ENCODE peak calls at places on chromosomes 12 and 14, in seven cellular contexts. D is naive thymus-derived CD8-positive, alpha-beta T cell; Q is nephron progenitor cell; X is DMS53; U is SK-N-DZ; B is cerebellar nuclear complex; S is CD4-positive, alpha-beta memory T cell. A is an unnamed sample.

GRCh38 chr12:100200450-100201181 is at the start of gene ACTR6:
- DNase-seq in D (peak), Q (peak), X (peak), U (peak), B (peak), S (peak), A (peak)

GRCh38 chr12:78403681-78404080 is 460.9 kb upstream of the SYT1 start:
- DNase-seq in D (no peak), Q (no peak), X (no peak), U (peak), B (no peak), S (no peak), A (no peak)

GRCh38 chr12:115504241-115504941 is 773.1 kb downstream of the MED13L start:
- DNase-seq in D (no peak), Q (no peak), X (no peak), U (no peak), B (no peak), S (no peak), A (no peak)

GRCh38 chr14:20857207-20857606 is 34.0 kb upstream of the RNASE3 start:
- DNase-seq in D (no peak), Q (no peak), X (no peak), U (no peak), B (no peak), S (no peak), A (no peak)

GRCh38 chr12:49866859-49867579 is 24.1 kb upstream of the BCDIN3D start:
- DNase-seq in D (peak), Q (peak), X (peak), U (peak), B (no peak), S (peak), A (peak)

GRCh38 chr12:70165450-70165849 is 77.8 kb upstream of the CNOT2 start:
- DNase-seq in D (no peak), Q (no peak), X (no peak), U (no peak), B (no peak), S (no peak), A (no peak)

GRCh38 chr12:104299842-104300481 is 3.6 kb upstream of the EID3 start:
- DNase-seq in D (no peak), Q (no peak), X (peak), U (no peak), B (no peak), S (no peak), A (no peak)

GRCh38 chr14:87233266-87233665 is 759.7 kb downstream of the GALC start:
- DNase-seq in D (no peak), Q (no peak), X (peak), U (no peak), B (no peak), S (no peak), A (no peak)

GRCh38 chr14:23104591-23105347 is at the start of gene CIROP:
- DNase-seq in D (no peak), Q (no peak), X (peak), U (peak), B (no peak), S (no peak), A (no peak)

GRCh38 chr12:132475304-132476037 is 14.5 kb upstream of the FBRSL1 start:
- DNase-seq in D (peak), Q (no peak), X (peak), U (no peak), B (no peak), S (peak), A (no peak)

GRCh38 chr14:95133282-95133681 is 24.0 kb downstream of the DICER1 start:
- DNase-seq in D (no peak), Q (no peak), X (no peak), U (no peak), B (no peak), S (no peak), A (no peak)

GRCh38 chr14:54653764-54654469 is 87.0 kb downstream of the SAMD4A start:
- DNase-seq in D (no peak), Q (peak), X (no peak), U (no peak), B (no peak), S (no peak), A (no peak)

GRCh38 chr12:100211698-100212097 is 11.1 kb downstream of the ACTR6 start:
- DNase-seq in D (no peak), Q (no peak), X (no peak), U (no peak), B (no peak), S (no peak), A (no peak)

GRCh38 chr12:50220357-50221061 is 53.3 kb upstream of the CERS5 start:
- DNase-seq in D (no peak), Q (no peak), X (no peak), U (peak), B (no peak), S (no peak), A (no peak)

GRCh38 chr12:122527478-122527944 is 462 bp downstream of the KNTC1 start:
- DNase-seq in D (no peak), Q (peak), X (peak), U (no peak), B (no peak), S (peak), A (peak)

GRCh38 chr14:103260629-103261124 is 73.4 kb upstream of the EIF5 start:
- DNase-seq in D (no peak), Q (no peak), X (peak), U (no peak), B (no peak), S (no peak), A (no peak)

GRCh38 chr12:38384816-38385491 is 68.4 kb downstream of the ALG10B start:
- DNase-seq in D (no peak), Q (peak), X (peak), U (peak), B (no peak), S (peak), A (no peak)

GRCh38 chr12:99766408-99766807 is 118.9 kb downstream of the GARIN6 start:
- DNase-seq in D (no peak), Q (no peak), X (no peak), U (no peak), B (no peak), S (no peak), A (no peak)

GRCh38 chr12:90090929-90091651 is 382.5 kb upstream of the ATP2B1 start:
- DNase-seq in D (no peak), Q (no peak), X (peak), U (no peak), B (no peak), S (no peak), A (no peak)

GRCh38 chr14:61608245-61609142 is 86.8 kb upstream of the HIF1A start:
- DNase-seq in D (no peak), Q (no peak), X (peak), U (peak), B (peak), S (no peak), A (peak)

GRCh38 chr12:125249066-125249824 is 184.0 kb downstream of the AACS start:
- DNase-seq in D (no peak), Q (no peak), X (no peak), U (no peak), B (no peak), S (no peak), A (no peak)

GRCh38 chr14:88877192-88877591 is 52.7 kb downstream of the TTC8 start:
- DNase-seq in D (no peak), Q (no peak), X (no peak), U (peak), B (no peak), S (no peak), A (no peak)

GRCh38 chr14:93105362-93105761 is 10.4 kb downstream of the ITPK1 start:
- DNase-seq in D (no peak), Q (no peak), X (no peak), U (no peak), B (no peak), S (no peak), A (no peak)

GRCh38 chr12:125674554-125674953 is 609.3 kb downstream of the AACS start:
- DNase-seq in D (no peak), Q (no peak), X (no peak), U (no peak), B (no peak), S (no peak), A (no peak)

GRCh38 chr12:93154753-93155475 is 222.8 kb upstream of the NUDT4 start:
- DNase-seq in D (no peak), Q (no peak), X (no peak), U (no peak), B (no peak), S (no peak), A (no peak)

GRCh38 chr12:51974646-51975045 is 23.1 kb downstream of the ACVR1B start:
- DNase-seq in D (no peak), Q (no peak), X (no peak), U (no peak), B (no peak), S (no peak), A (no peak)

GRCh38 chr12:66036317-66036716 is 94.2 kb downstream of the LLPH start:
- DNase-seq in D (no peak), Q (no peak), X (peak), U (no peak), B (no peak), S (no peak), A (no peak)

GRCh38 chr14:59020382-59020781 is 168.1 kb upstream of the DAAM1 start:
- DNase-seq in D (no peak), Q (no peak), X (peak), U (peak), B (no peak), S (no peak), A (no peak)

A was measured in caudate nucleus.